ENCODE peak calls at places on chromosomes 1 and 21, in eight cellular contexts. U, L, S, V, E, X, I and C are unnamed samples.
A peak's percentile ranks its signal among the peaks of the same experiment; 100 is the strongest.

GRCh38 chr1:27299385-27300252 is 22.3 kb upstream of the TMEM222 start:
- DNase-seq in U (peak; percentile 86), L (peak; percentile 96), S (peak; percentile 86), V (peak; percentile 98), E (no peak), X (no peak), I (peak; percentile 86), C (peak; percentile 94)

GRCh38 chr1:245538671-245539070 is 383.9 kb downstream of the KIF26B start:
- DNase-seq in U (peak; percentile 18), L (no peak), S (no peak), V (no peak), E (no peak), X (no peak), I (no peak), C (no peak)

GRCh38 chr1:181674617-181675016 is 191.3 kb downstream of the CACNA1E start:
- DNase-seq in U (no peak), L (no peak), S (no peak), V (no peak), E (no peak), X (no peak), I (no peak), C (no peak)

GRCh38 chr1:7516341-7516740 is 254.8 kb upstream of the VAMP3 start:
- DNase-seq in U (no peak), L (no peak), S (no peak), V (no peak), E (no peak), X (no peak), I (peak; percentile 72), C (peak; percentile 41)

GRCh38 chr1:161299347-161299746 is 10.4 kb downstream of the MPZ start:
- DNase-seq in U (no peak), L (no peak), S (no peak), V (no peak), E (no peak), X (peak; percentile 26), I (no peak), C (no peak)

GRCh38 chr1:19450811-19451564 is 34.4 kb downstream of the CAPZB start:
- DNase-seq in U (no peak), L (peak; percentile 97), S (peak; percentile 72), V (no peak), E (no peak), X (peak; percentile 67), I (peak; percentile 12), C (peak; percentile 54)

GRCh38 chr1:218304281-218305039 is 19.4 kb downstream of the RRP15 start:
- DNase-seq in U (no peak), L (peak; percentile 55), S (no peak), V (no peak), E (no peak), X (peak; percentile 87), I (peak; percentile 86), C (no peak)

GRCh38 chr1:229223498-229223897 is 47.4 kb upstream of the RAB4A start:
- DNase-seq in U (no peak), L (no peak), S (no peak), V (no peak), E (no peak), X (no peak), I (no peak), C (peak; percentile 71)

GRCh38 chr1:116352349-116352813 is 20.7 kb upstream of the ATP1A1 start:
- DNase-seq in U (no peak), L (no peak), S (no peak), V (no peak), E (no peak), X (no peak), I (no peak), C (no peak)

GRCh38 chr1:115838426-115838804 is 2.5 kb downstream of the NHLH2 start:
- DNase-seq in U (no peak), L (no peak), S (no peak), V (no peak), E (no peak), X (no peak), I (no peak), C (no peak)

GRCh38 chr21:34688145-34688544 is 19.4 kb downstream of the CLIC6 start:
- DNase-seq in U (no peak), L (peak; percentile 35), S (no peak), V (no peak), E (no peak), X (peak; percentile 51), I (peak; percentile 64), C (no peak)

GRCh38 chr1:61079898-61080336 is 2.4 kb upstream of the NFIA start:
- DNase-seq in U (peak; percentile 91), L (peak; percentile 90), S (peak; percentile 90), V (peak; percentile 94), E (no peak), X (peak; percentile 97), I (peak; percentile 94), C (peak; percentile 88)

GRCh38 chr1:176469450-176469985 is 6.5 kb downstream of the PAPPA2 start:
- DNase-seq in U (no peak), L (no peak), S (no peak), V (no peak), E (no peak), X (no peak), I (no peak), C (no peak)

GRCh38 chr21:31117046-31117916 is 79.0 kb upstream of the KRTAP19-8 start:
- DNase-seq in U (no peak), L (peak; percentile 81), S (no peak), V (no peak), E (no peak), X (peak; percentile 29), I (no peak), C (peak; percentile 50)

GRCh38 chr1:21671915-21672314 is 2.8 kb upstream of the RAP1GAP start:
- DNase-seq in U (no peak), L (no peak), S (no peak), V (no peak), E (no peak), X (no peak), I (peak; percentile 67), C (no peak)

GRCh38 chr1:107664882-107665871 is 299.8 kb downstream of the VAV3 start:
- DNase-seq in U (no peak), L (no peak), S (peak; percentile 36), V (no peak), E (no peak), X (no peak), I (no peak), C (peak; percentile 41)

GRCh38 chr1:180921891-180922636 is 9.4 kb downstream of the KIAA1614 start:
- DNase-seq in U (no peak), L (no peak), S (no peak), V (no peak), E (no peak), X (no peak), I (no peak), C (no peak)

GRCh38 chr1:218850367-218850766 is 323.3 kb upstream of the LYPLAL1 start:
- DNase-seq in U (no peak), L (peak; percentile 28), S (no peak), V (no peak), E (no peak), X (no peak), I (no peak), C (no peak)

GRCh38 chr1:207762622-207763021 is 10.8 kb downstream of the CD46 start:
- DNase-seq in U (no peak), L (no peak), S (no peak), V (no peak), E (no peak), X (no peak), I (peak; percentile 51), C (no peak)

GRCh38 chr1:153697873-153698647 is 19.6 kb downstream of the NPR1 start:
- DNase-seq in U (peak; percentile 91), L (peak; percentile 61), S (peak; percentile 86), V (no peak), E (no peak), X (no peak), I (peak; percentile 94), C (no peak)

GRCh38 chr21:14900058-14900457 is 164.7 kb downstream of the NRIP1 start:
- DNase-seq in U (no peak), L (no peak), S (no peak), V (no peak), E (no peak), X (no peak), I (no peak), C (no peak)

GRCh38 chr1:233304489-233305102 is 9.1 kb upstream of the PCNX2 start:
- DNase-seq in U (no peak), L (peak; percentile 52), S (no peak), V (no peak), E (no peak), X (peak; percentile 51), I (no peak), C (peak; percentile 58)

GRCh38 chr1:243525085-243525487 is 269.2 kb downstream of the SDCCAG8 start:
- DNase-seq in U (no peak), L (peak; percentile 63), S (no peak), V (no peak), E (no peak), X (no peak), I (no peak), C (no peak)

GRCh38 chr1:82962658-82963057 is 1036.3 kb downstream of the TTLL7 start:
- DNase-seq in U (no peak), L (no peak), S (no peak), V (no peak), E (no peak), X (no peak), I (no peak), C (no peak)

GRCh38 chr1:71987210-71987609 is 295.1 kb downstream of the NEGR1 start:
- DNase-seq in U (no peak), L (no peak), S (no peak), V (no peak), E (no peak), X (no peak), I (no peak), C (no peak)
- H3K4me1 ChIP-seq in U (no peaks in the 10 kb centered on the region), L (no peaks in the 10 kb centered on the region), S (no peaks in the 10 kb centered on the region), V (no peaks in the 10 kb centered on the region), E (no peaks in the 10 kb centered on the region), X (no peaks in the 10 kb centered on the region), I (peaks cover 3% of the 10 kb centered on the region), C (peaks cover 3% of the 10 kb centered on the region)

GRCh38 chr1:45488978-45489377 is 2.0 kb downstream of the TESK2 start:
- DNase-seq in U (no peak), L (no peak), S (no peak), V (no peak), E (no peak), X (no peak), I (no peak), C (no peak)
- H3K4me3 ChIP-seq in U (no peak overlapping the region), L (no peak overlapping the region), S (no peak overlapping the region), V (no peak overlapping the region), E (no peak overlapping the region), X (no peak overlapping the region), I (no peak overlapping the region), C (no peak overlapping the region)

GRCh38 chr1:198519639-198520501 is 20.6 kb downstream of the ATP6V1G3 start:
- DNase-seq in U (no peak), L (no peak), S (no peak), V (no peak), E (no peak), X (peak; percentile 46), I (no peak), C (no peak)
- H3K4me1 ChIP-seq in U (no peaks in the 10 kb centered on the region), L (no peaks in the 10 kb centered on the region), S (no peaks in the 10 kb centered on the region), V (no peaks in the 10 kb centered on the region), E (peaks cover 32% of the 10 kb centered on the region), X (peaks cover 46% of the 10 kb centered on the region), I (no peaks in the 10 kb centered on the region), C (no peaks in the 10 kb centered on the region)

GRCh38 chr1:240869071-240869470 is 257.1 kb upstream of the GREM2 start:
- DNase-seq in U (no peak), L (no peak), S (no peak), V (no peak), E (no peak), X (no peak), I (no peak), C (no peak)
- H3K4me3 ChIP-seq in U (no peak overlapping the region), L (no peak overlapping the region), S (no peak overlapping the region), V (no peak overlapping the region), E (no peak overlapping the region), X (no peak overlapping the region), I (no peak overlapping the region), C (no peak overlapping the region)